ENCODE peak calls at places on chromosome 20, in five cellular contexts. F is cardiac muscle cell, Q is HCT116, D is astrocyte, S is GM23338. M is an unnamed sample. For H3K27me3, the result is how much of the 10 kb centered on the place peaks cover.

GRCh38 chr20:21183722-21184121 is 57.8 kb downstream of the KIZ start:
- DNase-seq in F (no peak), Q (no peak), D (no peak), S (no peak), M (no peak)

GRCh38 chr20:60400567-60400966 is 442.3 kb downstream of the CDH26 start:
- DNase-seq in F (no peak), Q (no peak), D (no peak), S (no peak), M (no peak)

GRCh38 chr20:41747226-41747625 is 129.0 kb upstream of the CHD6 start:
- DNase-seq in F (no peak), Q (no peak), D (no peak), S (no peak), M (no peak)

GRCh38 chr20:4672948-4673347 is 48.8 kb upstream of the PRND start:
- DNase-seq in F (no peak), Q (no peak), D (no peak), S (no peak), M (no peak)

GRCh38 chr20:46757754-46758678 is 48.6 kb downstream of the SLC2A10 start:
- DNase-seq in F (peak), Q (peak), D (peak), S (peak), M (no peak)

GRCh38 chr20:35171753-35172433 is at the start of gene PROCR:
- DNase-seq in F (peak), Q (peak), D (peak), S (peak), M (peak)

GRCh38 chr20:58718729-58719128 is 26.1 kb downstream of the NPEPL1 start:
- DNase-seq in F (no peak), Q (no peak), D (no peak), S (no peak), M (no peak)

GRCh38 chr20:4225778-4226177 is 210.4 kb upstream of the RNF24 start:
- DNase-seq in F (no peak), Q (no peak), D (peak), S (no peak), M (no peak)

GRCh38 chr20:1382670-1383069 is 10.2 kb downstream of the FKBP1A start:
- DNase-seq in F (no peak), Q (no peak), D (no peak), S (no peak), M (no peak)

GRCh38 chr20:49409302-49409969 is 73.0 kb downstream of the KCNB1 start:
- DNase-seq in F (no peak), Q (no peak), D (no peak), S (no peak), M (no peak)

GRCh38 chr20:51966296-51966971 is 164.1 kb upstream of the SALL4 start:
- DNase-seq in F (peak), Q (peak), D (peak), S (peak), M (peak)

GRCh38 chr20:48523191-48523757 is 304.5 kb downstream of the PREX1 start:
- DNase-seq in F (peak), Q (peak), D (peak), S (peak), M (no peak)

GRCh38 chr20:308427-309038 is 11.2 kb downstream of the ZCCHC3 start:
- DNase-seq in F (no peak), Q (no peak), D (no peak), S (no peak), M (peak)

GRCh38 chr20:50625986-50626677 is 65.2 kb downstream of the RIPOR3 start:
- DNase-seq in F (peak), Q (peak), D (no peak), S (peak), M (no peak)

GRCh38 chr20:52104546-52105044 is 87.0 kb downstream of the ZFP64 start:
- DNase-seq in F (peak), Q (no peak), D (peak), S (peak), M (no peak)

GRCh38 chr20:16803965-16804792 is 56.0 kb downstream of the OTOR start:
- DNase-seq in F (peak), Q (peak), D (peak), S (peak), M (no peak)

GRCh38 chr20:36396340-36396739 is 90.2 kb downstream of the DLGAP4 start:
- DNase-seq in F (no peak), Q (no peak), D (no peak), S (no peak), M (no peak)

GRCh38 chr20:7967199-7967844 is 27.1 kb upstream of the HAO1 start:
- DNase-seq in F (no peak), Q (no peak), D (peak), S (no peak), M (no peak)

GRCh38 chr20:58660855-58661254 is 9.8 kb downstream of the STX16 start:
- DNase-seq in F (no peak), Q (no peak), D (no peak), S (no peak), M (no peak)

GRCh38 chr20:1465470-1466210 is 1.0 kb downstream of the NSFL1C start:
- DNase-seq in F (no peak), Q (no peak), D (peak), S (peak), M (no peak)

GRCh38 chr20:47568019-47568418 is 66.3 kb downstream of the NCOA3 start:
- DNase-seq in F (peak), Q (no peak), D (peak), S (no peak), M (no peak)

GRCh38 chr20:23021941-23022340 is 13.2 kb upstream of the SSTR4 start:
- DNase-seq in F (no peak), Q (no peak), D (no peak), S (no peak), M (no peak)

GRCh38 chr20:10218536-10219451 is at the start of gene SNAP25:
- DNase-seq in F (peak), Q (peak), D (peak), S (peak), M (no peak)

GRCh38 chr20:49850463-49851233 is 38.0 kb downstream of the SLC9A8 start:
- DNase-seq in F (no peak), Q (no peak), D (no peak), S (no peak), M (no peak)

GRCh38 chr20:63153254-63154221 is 62.4 kb downstream of the YTHDF1 start:
- DNase-seq in F (no peak), Q (no peak), D (no peak), S (no peak), M (no peak)
- H3K27me3 ChIP-seq in F (under half), Q (under half), D (under half), S (under half), M (under half)

DNA sequence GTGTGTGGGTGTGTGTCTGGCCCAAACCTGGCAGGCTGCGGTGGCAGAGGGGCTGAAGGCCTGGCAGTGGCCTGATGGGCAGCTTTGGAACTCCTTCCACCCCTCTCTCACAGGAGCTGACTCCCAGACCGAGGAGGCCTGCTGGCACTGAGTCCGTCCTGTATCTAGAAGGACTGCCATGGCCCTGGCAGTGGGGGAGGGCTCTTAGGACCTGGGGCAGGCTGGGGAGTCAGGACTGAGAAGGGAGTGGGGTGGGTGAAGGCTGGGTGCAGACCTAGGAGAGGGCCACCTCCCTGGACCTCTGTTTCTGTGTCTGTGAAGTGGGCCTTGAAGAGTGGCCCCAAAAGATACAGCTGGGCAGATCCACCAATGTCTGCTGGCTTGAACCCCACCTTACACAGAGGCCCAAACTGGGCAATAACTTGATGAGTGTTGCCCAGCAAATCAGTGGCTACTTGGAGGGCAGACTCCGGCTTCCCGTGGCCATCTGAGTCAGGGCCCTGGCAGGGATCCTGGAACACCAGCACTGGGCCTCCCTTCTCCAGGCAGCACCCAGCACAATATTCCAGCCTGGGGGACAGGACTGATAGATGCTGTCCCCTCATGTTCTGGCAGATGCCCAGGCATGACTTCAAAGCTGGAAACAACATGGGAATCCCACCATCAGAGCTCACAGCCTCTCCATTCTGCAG is 46.7 kb upstream of the BLCAP start:
- DNase-seq in F (no peak), Q (no peak), D (no peak), S (no peak), M (no peak)
- H3K27me3 ChIP-seq in F (under half), Q (under half), D (under half), S (under half), M (under half)

GRCh38 chr20:57647933-57648785 is 27.9 kb upstream of the ZBP1 start:
- DNase-seq in F (no peak), Q (no peak), D (no peak), S (no peak), M (no peak)

GRCh38 chr20:57650266-57650665 is 30.0 kb upstream of the ZBP1 start:
- DNase-seq in F (no peak), Q (no peak), D (no peak), S (no peak), M (no peak)

GRCh38 chr20:57649617-57650015 is 29.4 kb upstream of the ZBP1 start:
- DNase-seq in F (no peak), Q (no peak), D (no peak), S (no peak), M (no peak)

GRCh38 chr20:57648878-57649616 is 28.8 kb upstream of the ZBP1 start:
- DNase-seq in F (no peak), Q (no peak), D (no peak), S (no peak), M (no peak)

GRCh38 chr20:57647006-57647932 is 27.0 kb upstream of the ZBP1 start:
- DNase-seq in F (no peak), Q (no peak), D (no peak), S (no peak), M (no peak)
- H3K27me3 ChIP-seq in F (under half), Q (half or more), D (under half), S (under half), M (under half)

GRCh38 chr20:57275334-57275733 is 8.9 kb upstream of the BMP7 start:
- DNase-seq in F (no peak), Q (no peak), D (no peak), S (no peak), M (no peak)
- H3K27me3 ChIP-seq in F (under half), Q (under half), D (under half), S (under half), M (under half)

DNA sequence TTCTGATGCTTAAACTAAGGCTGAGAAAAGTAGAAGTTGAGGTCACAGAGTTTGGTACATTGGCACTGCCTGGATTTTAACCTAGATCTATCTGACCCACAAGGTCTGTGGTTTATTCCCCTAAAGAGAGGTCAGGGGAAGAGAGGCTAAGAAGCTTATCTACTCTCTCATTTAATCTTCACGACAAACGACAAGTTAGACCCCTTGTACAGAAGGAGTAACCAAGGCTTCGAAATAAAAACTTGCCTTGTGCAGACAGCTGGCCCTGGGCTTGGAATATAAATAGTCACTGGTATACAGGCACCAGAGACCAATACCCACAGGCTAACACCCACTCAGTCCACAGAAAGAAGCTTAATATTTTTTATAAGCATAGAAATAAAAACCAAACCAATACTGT is 41.3 kb downstream of the HNF4A start:
- DNase-seq in F (no peak), Q (no peak), D (no peak), S (no peak), M (no peak)
- H3K27me3 ChIP-seq in F (under half), Q (under half), D (under half), S (under half), M (under half)

GRCh38 chr20:63471002-63471718 is 1.3 kb downstream of the KCNQ2 start:
- DNase-seq in F (no peak), Q (no peak), D (no peak), S (peak), M (no peak)
- H3K27me3 ChIP-seq in F (under half), Q (under half), D (under half), S (under half), M (half or more)

GRCh38 chr20:31700747-31701146 is 21.9 kb downstream of the BCL2L1 start:
- DNase-seq in F (no peak), Q (no peak), D (no peak), S (no peak), M (no peak)

GRCh38 chr20:31698803-31699718 is 23.6 kb downstream of the BCL2L1 start:
- DNase-seq in F (no peak), Q (peak), D (peak), S (no peak), M (no peak)

GRCh38 chr20:31699801-31700728 is 22.6 kb downstream of the BCL2L1 start:
- DNase-seq in F (no peak), Q (no peak), D (no peak), S (no peak), M (no peak)

GRCh38 chr20:31695849-31696804 is 26.5 kb downstream of the BCL2L1 start:
- DNase-seq in F (no peak), Q (peak), D (peak), S (no peak), M (no peak)

GRCh38 chr20:31698243-31698802 is 24.3 kb downstream of the BCL2L1 start:
- DNase-seq in F (no peak), Q (no peak), D (no peak), S (no peak), M (no peak)
- H3K27me3 ChIP-seq in F (under half), Q (under half), D (under half), S (under half), M (under half)

GRCh38 chr20:62163986-62164762 is 18.7 kb upstream of the MTG2 start:
- DNase-seq in F (no peak), Q (no peak), D (no peak), S (no peak), M (no peak)
- H3K27me3 ChIP-seq in F (under half), Q (under half), D (under half), S (under half), M (under half)

GRCh38 chr20:14561733-14562132 is 224.3 kb upstream of the FLRT3 start:
- DNase-seq in F (no peak), Q (no peak), D (no peak), S (no peak), M (no peak)
- H3K27me3 ChIP-seq in F (under half), Q (under half), D (under half), S (under half), M (under half)

M was measured in keratinocyte.